ENCODE peak calls at places on chromosomes 16 and 17, in nine cellular contexts. V is endodermal cell, J is mesendoderm, G is lung, E is iPS DF 6.9, Q is Peyer's patch, H is GM23338, I is hepatocyte, Z is sigmoid colon. X is an unnamed sample.

GRCh38 chr16:66524601-66525164 is 25.2 kb downstream of the TK2 start:
- DNase-seq in V (peak; percentile 54), J (no peak), G (peak; percentile 55), E (no peak), Q (peak; percentile 85), H (no peak), I (no peak), Z (no peak), X (peak; percentile 89)

GRCh38 chr17:47725446-47726109 is 7.5 kb upstream of the TBX21 start:
- DNase-seq in V (no peak), J (no peak), G (no peak), E (no peak), Q (no peak), H (no peak), I (no peak), Z (no peak), X (no peak)

GRCh38 chr16:9351440-9351839 is 260.0 kb downstream of the HAPSTR1 start:
- DNase-seq in V (no peak), J (no peak), G (no peak), E (no peak), Q (no peak), H (no peak), I (no peak), Z (no peak), X (no peak)

GRCh38 chr16:67202956-67203493 is 4.1 kb downstream of the ELMO3 start:
- DNase-seq in V (no peak), J (no peak), G (no peak), E (no peak), Q (no peak), H (no peak), I (no peak), Z (no peak), X (no peak)

GRCh38 chr17:80068301-80069160 is 32.1 kb downstream of the CCDC40 start:
- DNase-seq in V (no peak), J (peak; percentile 27), G (no peak), E (no peak), Q (no peak), H (no peak), I (peak; percentile 46), Z (peak; percentile 85), X (no peak)

GRCh38 chr17:7747586-7747985 is 30.0 kb downstream of the DNAH2 start:
- DNase-seq in V (no peak), J (peak; percentile 66), G (no peak), E (no peak), Q (no peak), H (no peak), I (no peak), Z (no peak), X (no peak)

GRCh38 chr17:63943745-63944144 is 11.6 kb upstream of the CD79B start:
- DNase-seq in V (no peak), J (no peak), G (no peak), E (no peak), Q (no peak), H (peak; percentile 51), I (no peak), Z (no peak), X (no peak)

GRCh38 chr17:17196776-17197175 is 9.4 kb downstream of the PLD6 start:
- DNase-seq in V (no peak), J (no peak), G (no peak), E (no peak), Q (no peak), H (no peak), I (no peak), Z (no peak), X (no peak)

GRCh38 chr17:82802141-82802540 is 37.7 kb downstream of the ZNF750 start:
- DNase-seq in V (no peak), J (no peak), G (no peak), E (no peak), Q (no peak), H (no peak), I (no peak), Z (no peak), X (no peak)

GRCh38 chr17:82803606-82804005 is 36.2 kb downstream of the ZNF750 start:
- DNase-seq in V (no peak), J (no peak), G (no peak), E (no peak), Q (no peak), H (no peak), I (no peak), Z (no peak), X (no peak)

GRCh38 chr17:82804442-82805191 is 35.2 kb downstream of the ZNF750 start:
- DNase-seq in V (no peak), J (no peak), G (peak; percentile 44), E (no peak), Q (no peak), H (no peak), I (no peak), Z (peak; percentile 95), X (no peak)

GRCh38 chr17:82801377-82801970 is 38.3 kb downstream of the ZNF750 start:
- DNase-seq in V (no peak), J (no peak), G (no peak), E (no peak), Q (no peak), H (no peak), I (no peak), Z (no peak), X (no peak)

DNA sequence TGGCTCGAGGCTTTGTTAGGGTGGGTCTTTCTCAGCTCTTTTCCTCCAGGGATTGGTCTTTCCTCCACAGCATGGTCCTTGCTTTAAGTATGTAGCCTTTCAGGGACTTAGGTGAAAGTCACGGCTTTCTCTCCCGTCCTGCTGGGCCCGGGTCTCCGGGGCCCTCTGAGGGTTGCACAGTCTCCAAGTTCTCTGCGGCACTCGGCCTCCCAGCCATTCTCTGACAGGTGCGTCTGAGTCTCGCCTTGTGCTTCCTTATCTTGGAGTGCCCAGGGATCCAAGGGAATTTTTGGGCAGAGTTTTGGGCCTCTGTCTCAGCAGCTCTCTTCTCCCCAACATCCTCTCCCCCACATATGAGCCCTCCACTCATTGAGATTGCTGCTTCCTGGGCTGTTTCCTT is 36.6 kb downstream of the ZNF750 start:
- DNase-seq in V (no peak), J (no peak), G (no peak), E (no peak), Q (no peak), H (no peak), I (no peak), Z (no peak), X (no peak)
- H3K36me3 ChIP-seq in V (peaks cover 31% of the 10 kb centered on the region), J (peaks cover 2% of the 10 kb centered on the region), G (no peaks in the 10 kb centered on the region), E (peaks cover 32% of the 10 kb centered on the region), Q (no peaks in the 10 kb centered on the region), H (peaks cover 14% of the 10 kb centered on the region), I (no peaks in the 10 kb centered on the region), Z (no peaks in the 10 kb centered on the region), X (peaks cover 68% of the 10 kb centered on the region)

GRCh38 chr17:75061055-75061438 is 14.0 kb downstream of the KCTD2 start:
- DNase-seq in V (no peak), J (no peak), G (no peak), E (no peak), Q (no peak), H (no peak), I (no peak), Z (no peak), X (no peak)
- H3K36me3 ChIP-seq in V (peaks cover 73% of the 10 kb centered on the region), J (peaks cover 31% of the 10 kb centered on the region), G (peaks cover 2% of the 10 kb centered on the region), E (peaks cover 21% of the 10 kb centered on the region), Q (no peaks in the 10 kb centered on the region), H (peaks cover 40% of the 10 kb centered on the region), I (no peaks in the 10 kb centered on the region), Z (peaks cover 34% of the 10 kb centered on the region), X (peaks cover 93% of the 10 kb centered on the region)

GRCh38 chr16:85616608-85617311 is 3.6 kb downstream of the GSE1 start:
- DNase-seq in V (no peak), J (no peak), G (peak; percentile 46), E (no peak), Q (peak; percentile 60), H (no peak), I (no peak), Z (no peak), X (peak; percentile 92)

GRCh38 chr16:85615852-85616607 is 2.9 kb downstream of the GSE1 start:
- DNase-seq in V (peak; percentile 95), J (peak; percentile 93), G (peak; percentile 70), E (no peak), Q (peak; percentile 88), H (peak; percentile 93), I (peak; percentile 90), Z (peak; percentile 91), X (peak; percentile 95)

GRCh38 chr16:85613609-85614337 is 651 bp downstream of the GSE1 start:
- DNase-seq in V (peak; percentile 90), J (peak; percentile 93), G (peak; percentile 58), E (no peak), Q (peak; percentile 49), H (peak; percentile 80), I (peak; percentile 76), Z (peak; percentile 86), X (peak; percentile 87)

GRCh38 chr16:85614338-85615013 is 1.4 kb downstream of the GSE1 start:
- DNase-seq in V (peak; percentile 73), J (no peak), G (no peak), E (no peak), Q (no peak), H (no peak), I (no peak), Z (no peak), X (peak; percentile 84)

GRCh38 chr16:85615014-85615851 is 2.1 kb downstream of the GSE1 start:
- DNase-seq in V (peak; percentile 90), J (peak; percentile 86), G (peak; percentile 87), E (no peak), Q (peak; percentile 45), H (peak; percentile 72), I (peak; percentile 95), Z (no peak), X (peak; percentile 88)
- H3K36me3 ChIP-seq in V (peaks cover 18% of the 10 kb centered on the region), J (no peaks in the 10 kb centered on the region), G (no peaks in the 10 kb centered on the region), E (no peaks in the 10 kb centered on the region), Q (no peaks in the 10 kb centered on the region), H (no peaks in the 10 kb centered on the region), I (no peaks in the 10 kb centered on the region), Z (no peaks in the 10 kb centered on the region), X (no peaks in the 10 kb centered on the region)

DNA sequence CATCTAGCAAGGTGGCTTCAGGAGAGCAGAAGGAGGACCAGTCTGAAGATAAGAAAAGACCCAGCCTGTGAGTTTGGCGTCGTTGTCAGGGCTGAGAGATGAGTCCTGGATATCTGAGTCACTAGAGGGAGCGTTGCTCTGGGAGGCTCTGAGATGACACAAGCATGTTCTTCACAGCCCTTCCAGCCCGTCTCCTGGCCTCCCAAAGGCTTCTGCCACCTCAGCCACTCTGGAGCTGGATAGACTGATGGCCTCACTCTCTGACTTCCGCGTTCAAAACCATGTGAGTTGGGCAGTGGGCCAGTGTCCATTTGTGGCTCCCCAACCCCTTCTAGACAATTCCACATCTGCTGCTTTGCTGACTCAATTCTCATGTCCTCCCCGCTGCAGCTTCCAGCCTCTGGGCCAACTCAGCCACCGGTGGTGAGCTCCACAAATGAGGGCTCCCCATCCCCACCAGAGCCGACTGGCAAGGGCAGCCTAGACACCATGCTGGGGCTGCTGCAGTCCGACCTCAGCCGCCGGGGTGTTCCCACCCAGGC is 2.3 kb downstream of the TGFB1I1 start:
- DNase-seq in V (no peak), J (peak; percentile 26), G (no peak), E (no peak), Q (no peak), H (no peak), I (no peak), Z (no peak), X (peak; percentile 64)
- H3K36me3 ChIP-seq in V (peaks cover 27% of the 10 kb centered on the region), J (no peaks in the 10 kb centered on the region), G (peaks cover 6% of the 10 kb centered on the region), E (no peaks in the 10 kb centered on the region), Q (no peaks in the 10 kb centered on the region), H (no peaks in the 10 kb centered on the region), I (no peaks in the 10 kb centered on the region), Z (peaks cover 48% of the 10 kb centered on the region), X (no peaks in the 10 kb centered on the region)